ENCODE peak calls at places on chromosomes 6 and 20, in four cellular contexts. O is bronchial epithelial cell, F is fibroblast of lung, N is right lobe of liver. P is an unnamed sample.

GRCh38 chr6:87152528-87152950 is 2.8 kb upstream of the ZNF292 start:
- DNase-seq in O (no peak), F (peak; percentile 26), N (no peak), P (no peak)

GRCh38 chr6:41799517-41799916 is 12.0 kb downstream of the TOMM6 start:
- DNase-seq in O (no peak), F (no peak), N (no peak), P (no peak)

GRCh38 chr20:14069796-14070195 is 74.5 kb downstream of the MACROD2 start:
- DNase-seq in O (peak; percentile 40), F (peak; percentile 62), N (no peak), P (peak; percentile 34)

GRCh38 chr20:43916875-43917371 is 2.3 kb downstream of the TOX2 start:
- DNase-seq in O (no peak), F (peak; percentile 42), N (no peak), P (no peak)

GRCh38 chr20:4794846-4795245 is 73.1 kb downstream of the PRND start:
- DNase-seq in O (no peak), F (peak; percentile 9), N (no peak), P (peak; percentile 11)

GRCh38 chr20:25053207-25054132 is 4.5 kb downstream of the ACSS1 start:
- DNase-seq in O (no peak), F (peak; percentile 47), N (no peak), P (no peak)

GRCh38 chr6:97282238-97282725 is 734 bp downstream of the MMS22L start:
- DNase-seq in O (peak; percentile 4), F (peak; percentile 11), N (no peak), P (no peak)

GRCh38 chr6:87817226-87817625 is 115.2 kb upstream of the AKIRIN2 start:
- DNase-seq in O (no peak), F (peak; percentile 57), N (no peak), P (peak; percentile 67)

GRCh38 chr20:46552460-46553420 is 2.3 kb upstream of the OCSTAMP start:
- DNase-seq in O (no peak), F (no peak), N (no peak), P (no peak)

GRCh38 chr20:5393218-5393870 is 76.6 kb upstream of the PROKR2 start:
- DNase-seq in O (no peak), F (no peak), N (no peak), P (no peak)

GRCh38 chr20:41854765-41855164 is 236.6 kb upstream of the CHD6 start:
- DNase-seq in O (peak; percentile 42), F (peak; percentile 3), N (no peak), P (no peak)

DNA sequence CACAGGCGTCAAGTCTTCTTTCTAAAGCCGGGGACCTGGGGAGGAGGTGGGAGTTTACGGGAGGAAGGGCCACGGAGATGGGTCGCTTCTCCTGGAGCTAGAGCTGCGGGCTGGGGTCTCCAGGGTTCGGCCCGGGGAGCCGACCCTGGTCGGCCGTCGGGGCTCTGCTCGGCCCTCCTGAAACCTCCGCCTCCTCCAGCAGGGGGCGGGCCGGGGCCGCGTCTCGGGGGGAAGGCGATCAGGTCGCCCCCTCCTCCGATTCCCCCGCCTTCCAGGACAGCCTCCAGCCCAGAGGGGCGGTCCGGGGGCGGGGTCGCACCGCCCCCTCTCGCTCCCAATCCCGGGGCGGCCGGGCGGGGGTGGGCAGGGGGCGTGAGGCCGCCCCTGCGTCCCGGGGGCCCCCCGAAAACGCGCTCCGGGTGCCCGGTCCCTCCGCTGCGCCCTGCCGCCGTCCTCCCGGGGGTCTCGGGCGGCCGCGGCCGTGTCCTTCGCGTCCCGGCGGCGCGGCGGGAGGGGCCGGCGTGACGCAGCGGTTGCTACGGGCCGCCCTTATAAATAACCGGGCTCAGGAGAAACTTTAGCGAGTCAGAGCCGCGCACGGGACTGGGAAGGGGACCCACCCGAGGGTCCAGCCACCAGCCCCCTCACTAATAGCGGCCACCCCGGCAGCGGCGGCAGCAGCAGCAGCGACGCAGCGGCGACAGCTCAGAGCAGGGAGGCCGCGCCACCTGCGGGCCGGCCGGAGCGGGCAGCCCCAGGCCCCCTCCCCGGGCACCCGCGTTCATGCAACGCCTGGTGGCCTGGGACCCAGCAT is at the start of gene CEBPB:
- DNase-seq in O (peak; percentile 52), F (peak; percentile 78), N (peak; percentile 98), P (peak; percentile 64)
- TF ChIP-seq CTCF in O (peak; percentile 71), F (peak; percentile 61), N (peak; percentile 80), P (peak; percentile 69)

DNA sequence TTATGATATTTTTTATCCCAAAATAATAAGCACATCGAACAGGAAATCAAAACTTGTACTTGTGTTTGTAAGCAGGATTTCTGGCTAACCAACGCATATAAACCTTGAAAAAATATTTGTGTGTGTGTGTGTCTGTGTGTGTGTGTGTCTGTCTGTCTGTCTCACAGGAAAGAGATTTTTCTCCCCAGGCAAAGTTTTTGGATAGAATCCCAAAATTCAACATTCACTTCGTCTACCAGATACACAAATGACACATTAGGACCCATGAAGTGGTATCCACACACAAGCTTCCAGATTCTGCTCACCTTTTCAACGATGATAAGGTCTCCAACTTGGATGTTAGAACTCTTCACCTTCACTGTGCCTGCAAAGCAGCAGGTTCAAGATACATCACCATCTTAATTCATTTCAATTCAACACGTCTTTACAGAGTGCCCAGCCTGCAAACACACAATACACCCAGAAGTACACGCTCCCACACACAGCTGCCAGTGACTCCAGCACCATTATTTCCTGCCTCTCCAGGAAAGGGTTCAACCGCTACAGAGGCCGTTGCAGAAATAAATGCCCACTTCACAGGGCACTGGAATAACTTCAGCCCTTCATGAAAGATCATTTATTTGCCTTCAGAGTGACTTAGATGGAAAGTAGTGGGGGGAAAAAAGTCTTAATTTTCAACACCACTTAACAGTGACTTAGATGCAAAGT is 70.9 kb downstream of the ATP9A start:
- DNase-seq in O (peak; percentile 18), F (peak; percentile 31), N (no peak), P (no peak)
- H3K4me3 ChIP-seq in O (no peak overlapping the region), F (no peak overlapping the region), N (no peak overlapping the region), P (no peak overlapping the region)

DNA sequence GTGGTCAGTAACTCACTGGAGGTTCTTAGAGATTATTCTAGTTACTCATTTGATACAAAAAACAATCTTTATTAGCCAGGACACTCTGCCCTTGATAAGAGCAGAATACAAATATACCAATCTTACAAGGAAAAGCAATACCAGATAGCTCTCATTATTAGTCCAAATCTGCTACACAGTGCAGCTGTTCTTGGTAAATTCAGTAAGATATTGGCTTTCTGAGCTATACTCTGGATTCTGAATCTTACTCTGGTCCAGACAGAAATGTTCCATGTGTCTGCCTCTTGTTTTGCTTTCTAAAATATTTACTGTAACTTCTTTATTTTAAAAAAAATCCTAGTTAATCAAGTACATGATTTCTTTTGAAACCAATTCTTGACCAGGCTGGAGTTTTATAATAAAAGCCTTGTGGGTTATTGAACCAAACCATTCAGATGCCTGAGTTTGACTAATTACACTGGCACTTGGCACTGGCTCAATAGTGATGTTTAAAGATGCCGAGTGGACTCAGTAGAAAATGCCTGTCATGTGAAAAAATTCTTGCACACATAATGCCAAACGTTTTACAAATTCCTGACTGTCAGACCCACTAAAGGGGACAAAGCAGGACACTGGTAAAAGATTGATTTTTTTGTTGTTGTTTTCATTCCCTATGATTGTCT is 242.8 kb upstream of the TCF21 start:
- DNase-seq in O (peak; percentile 53), F (peak; percentile 86), N (no peak), P (peak; percentile 49)
- TF ChIP-seq CTCF in O (no peak), F (no peak), N (no peak), P (no peak)

GRCh38 chr20:34110025-34111013 is 1.7 kb downstream of the EIF2S2 start:
- DNase-seq in O (no peak), F (peak; percentile 12), N (no peak), P (no peak)

GRCh38 chr20:34111057-34111711 is 859 bp downstream of the EIF2S2 start:
- DNase-seq in O (peak; percentile 82), F (peak; percentile 74), N (no peak), P (peak; percentile 18)

GRCh38 chr20:34111712-34112599 is at the start of gene EIF2S2:
- DNase-seq in O (peak; percentile 95), F (peak; percentile 97), N (peak; percentile 96), P (peak; percentile 94)

GRCh38 chr20:34108616-34109174 is 3.3 kb downstream of the EIF2S2 start:
- DNase-seq in O (no peak), F (no peak), N (no peak), P (no peak)

DNA sequence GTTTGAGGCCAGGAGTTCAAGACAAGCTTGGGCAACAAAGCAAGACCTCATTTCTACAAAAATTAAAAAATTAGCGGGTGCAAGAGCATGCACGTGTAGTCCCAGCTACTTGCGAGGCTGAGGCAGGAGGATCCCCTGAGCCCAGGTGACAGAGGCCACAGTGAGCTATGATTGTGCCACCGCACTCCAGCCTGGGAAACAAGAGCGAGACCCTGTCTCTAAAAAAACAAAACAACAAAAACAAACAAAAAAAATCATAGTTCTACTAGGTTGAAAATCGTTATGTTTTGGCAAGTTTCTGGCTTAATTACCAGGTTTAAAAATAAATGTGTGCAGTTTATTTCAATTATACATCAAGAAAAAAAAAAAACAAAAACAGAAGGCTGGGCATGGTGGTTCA is 2.6 kb downstream of the EIF2S2 start:
- DNase-seq in O (no peak), F (no peak), N (no peak), P (no peak)
- H3K4me3 ChIP-seq in O (no peak overlapping the region), F (no peak overlapping the region), N (no peak overlapping the region), P (no peak overlapping the region)

GRCh38 chr20:37757550-37757949 is 63.7 kb downstream of the CTNNBL1 start:
- DNase-seq in O (no peak), F (no peak), N (no peak), P (no peak)

GRCh38 chr20:37756234-37756633 is 62.4 kb downstream of the CTNNBL1 start:
- DNase-seq in O (no peak), F (no peak), N (no peak), P (no peak)

GRCh38 chr20:37760322-37760721 is 66.5 kb downstream of the CTNNBL1 start:
- DNase-seq in O (no peak), F (no peak), N (no peak), P (no peak)

GRCh38 chr20:37759761-37760209 is 66.0 kb downstream of the CTNNBL1 start:
- DNase-seq in O (no peak), F (no peak), N (no peak), P (no peak)

GRCh38 chr20:37758332-37758731 is 64.5 kb downstream of the CTNNBL1 start:
- DNase-seq in O (no peak), F (no peak), N (peak; percentile 50), P (no peak)
- TF ChIP-seq CTCF in O (peak; percentile 27), F (no peak), N (no peak), P (peak; percentile 7)

GRCh38 chr6:100459291-100459690 is 5.4 kb downstream of the SIM1 start:
- DNase-seq in O (no peak), F (no peak), N (no peak), P (no peak)
- H3K4me3 ChIP-seq in O (no peak overlapping the region), F (no peak overlapping the region), N (no peak overlapping the region), P (no peak overlapping the region)